ENCODE peak calls at places on chromosomes 13 and 19, in ten cellular contexts. C is right atrium auricular region, S is stomach, A is lower lobe of right lung, K is OCI-LY7, W is uterus, N is tibial nerve, P is psoas muscle, F is heart right ventricle, O is IMR-90. Y is an unnamed sample. For H3K4me1, the result is how much of the 10 kb centered on the place peaks cover.

GRCh38 chr13:95954266-95954665 is 98.9 kb downstream of the UGGT2 start:
- DNase-seq in W (no peak), S (no peak), O (no peak), F (no peak), K (no peak), A (no peak), P (no peak), N (no peak), C (no peak), Y (no peak)

GRCh38 chr13:27038323-27038722 is 133.3 kb downstream of the USP12 start:
- DNase-seq in P (no peak), S (no peak), F (no peak), N (no peak), A (no peak), C (no peak), O (peak), K (no peak), W (no peak), Y (no peak)

GRCh38 chr13:24925318-24926231 is 161.6 kb downstream of the RNF17 start:
- DNase-seq in C (no peak), P (no peak), S (no peak), A (no peak), F (no peak), W (no peak), O (no peak), N (no peak), K (no peak), Y (no peak)

GRCh38 chr13:114067381-114067885 is 65.0 kb downstream of the RASA3 start:
- DNase-seq in K (peak), O (peak), F (no peak), N (peak), C (no peak), W (no peak), P (no peak), S (no peak), A (no peak), Y (no peak)

GRCh38 chr13:20801704-20802103 is 27.9 kb upstream of the EEF1AKMT1 start:
- DNase-seq in O (no peak), K (no peak), W (no peak), F (no peak), S (no peak), P (no peak), A (no peak), C (no peak), N (no peak), Y (no peak)

GRCh38 chr13:48939728-48940127 is 36.0 kb upstream of the FNDC3A start:
- DNase-seq in P (no peak), C (no peak), F (no peak), K (no peak), S (no peak), A (no peak), W (no peak), O (no peak), N (no peak), Y (no peak)

GRCh38 chr13:99345345-99345744 is 38.1 kb upstream of the GPR183 start:
- DNase-seq in A (no peak), O (no peak), C (no peak), P (no peak), W (no peak), F (no peak), N (no peak), K (no peak), S (no peak), Y (no peak)

GRCh38 chr19:44848036-44848804 is 2.1 kb downstream of the NECTIN2 start:
- DNase-seq in A (peak), N (no peak), K (no peak), O (peak), F (peak), S (no peak), W (peak), C (peak), P (no peak), Y (no peak)

GRCh38 chr13:106997219-106997618 is 429.3 kb upstream of the ARGLU1 start:
- DNase-seq in K (no peak), W (no peak), N (no peak), S (no peak), C (no peak), F (no peak), P (no peak), A (no peak), O (peak), Y (no peak)

GRCh38 chr19:42284641-42285341 is 15.7 kb downstream of the CIC start:
- DNase-seq in S (no peak), N (no peak), A (no peak), O (no peak), F (peak), W (peak), C (no peak), P (no peak), K (peak), Y (no peak)

GRCh38 chr13:57630661-57631606 is 610 bp upstream of the PCDH17 start:
- DNase-seq in F (peak), O (no peak), A (no peak), W (no peak), C (no peak), N (no peak), K (no peak), P (no peak), S (no peak), Y (no peak)

GRCh38 chr13:34502011-34502410 is 440.1 kb upstream of the NBEA start:
- DNase-seq in W (no peak), P (no peak), A (no peak), S (no peak), C (no peak), N (no peak), F (no peak), K (no peak), O (no peak), Y (no peak)

GRCh38 chr13:77136902-77137420 is 110.0 kb upstream of the FBXL3 start:
- DNase-seq in S (no peak), O (peak), A (no peak), P (no peak), K (no peak), F (no peak), C (no peak), N (no peak), W (no peak), Y (no peak)

GRCh38 chr13:33123066-33123940 is 107.1 kb downstream of the KL start:
- DNase-seq in F (no peak), O (peak), A (peak), C (no peak), K (no peak), N (no peak), S (no peak), P (no peak), W (no peak), Y (peak)

GRCh38 chr13:40666905-40667621 is 622 bp upstream of the FOXO1 start:
- DNase-seq in K (peak), W (peak), N (peak), S (peak), C (no peak), O (no peak), P (peak), A (peak), F (peak), Y (peak)

GRCh38 chr19:46787331-46788100 is 878 bp downstream of the SLC1A5 start:
- DNase-seq in S (peak), C (peak), O (peak), A (peak), P (peak), W (peak), K (peak), N (peak), F (peak), Y (peak)

GRCh38 chr19:35236638-35237400 is 8.3 kb upstream of the FAM187B start:
- DNase-seq in S (no peak), P (no peak), K (peak), O (no peak), W (no peak), A (no peak), C (peak), F (no peak), N (no peak), Y (no peak)

GRCh38 chr13:113804017-113804702 is 45.1 kb downstream of the TMEM255B start:
- DNase-seq in P (no peak), K (no peak), S (no peak), O (no peak), N (no peak), W (peak), F (no peak), A (no peak), C (no peak), Y (no peak)

GRCh38 chr13:90428522-90429210 is 918.8 kb upstream of the MIR17HG start:
- DNase-seq in C (peak), N (no peak), F (no peak), A (no peak), K (no peak), W (no peak), O (no peak), S (no peak), P (no peak), Y (no peak)

GRCh38 chr13:25391932-25392331 is 20.2 kb downstream of the ATP8A2 start:
- DNase-seq in P (no peak), N (no peak), C (no peak), W (no peak), S (no peak), O (no peak), K (no peak), F (no peak), A (no peak), Y (no peak)

GRCh38 chr19:6738726-6739389 is 622 bp upstream of the TRIP10 start:
- DNase-seq in C (peak), O (peak), N (no peak), K (peak), P (peak), W (peak), S (peak), F (peak), A (peak), Y (peak)

GRCh38 chr19:6739884-6740588 is 556 bp downstream of the TRIP10 start:
- DNase-seq in A (peak), S (peak), P (peak), O (no peak), K (peak), N (no peak), F (peak), W (peak), C (no peak), Y (peak)

GRCh38 chr19:6740589-6741348 is 1.3 kb downstream of the TRIP10 start:
- DNase-seq in C (peak), A (peak), S (peak), P (peak), F (peak), N (no peak), O (peak), W (peak), K (peak), Y (peak)

GRCh38 chr19:6737873-6738725 is 719 bp upstream of the GPR108 start:
- DNase-seq in A (peak), C (peak), N (peak), S (peak), F (peak), P (peak), O (peak), K (peak), W (peak), Y (peak)

DNA sequence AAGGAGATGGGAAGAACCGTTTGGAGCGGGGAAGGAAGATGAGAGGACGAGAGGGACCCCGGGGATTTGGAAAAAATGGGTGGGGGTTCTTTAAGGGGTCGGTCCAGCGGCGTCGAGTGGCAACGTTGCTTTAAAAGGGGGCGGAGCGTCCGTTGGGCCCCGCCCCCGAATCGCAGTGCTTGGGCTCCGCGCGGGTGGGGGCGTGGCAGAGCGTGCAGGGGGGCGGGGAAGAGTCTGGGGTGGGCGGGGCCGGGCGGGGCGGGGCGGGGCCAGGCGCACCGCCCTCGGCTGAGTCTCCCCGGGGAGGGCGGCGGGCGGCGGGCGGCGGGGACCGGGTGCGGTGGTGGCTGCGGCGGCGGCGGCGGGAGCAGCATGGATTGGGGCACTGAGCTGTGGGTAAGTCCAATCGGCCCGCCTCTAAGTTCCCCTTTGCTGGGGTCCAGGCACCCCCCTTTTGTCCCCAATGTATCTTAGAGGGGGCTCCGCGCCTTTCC is at the start of gene TRIP10:
- DNase-seq in A (peak), C (peak), F (peak), O (peak), W (peak), K (peak), S (peak), P (peak), N (peak), Y (peak)
- H3K4me1 ChIP-seq in A (half or more), C (half or more), F (half or more), O (under half), W (under half), K (half or more), S (half or more), P (under half), N (under half), Y (half or more)

DNA sequence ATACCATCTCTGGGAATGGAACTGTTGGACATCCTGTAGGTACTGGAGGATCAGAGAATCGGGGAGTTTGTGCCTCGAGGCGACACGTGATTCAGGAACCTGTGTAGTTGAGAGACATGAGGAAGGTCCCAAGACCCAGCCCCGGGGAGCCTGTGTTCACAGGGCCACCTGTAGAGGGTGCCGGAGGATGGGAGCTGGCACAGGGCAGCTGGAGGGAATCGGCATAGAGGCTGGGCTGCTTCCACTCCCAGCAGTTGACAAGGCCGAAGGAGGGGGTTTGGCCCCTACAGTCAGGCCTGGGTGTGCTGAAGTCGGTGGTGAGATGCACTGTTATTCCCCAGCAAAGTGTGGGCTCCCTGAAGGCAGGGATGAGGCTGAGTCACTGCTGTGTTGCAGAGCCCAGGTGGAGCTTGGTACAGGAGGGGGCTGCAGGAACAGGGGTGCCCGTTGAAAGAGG is 2.5 kb upstream of the ISYNA1 start:
- DNase-seq in P (no peak), F (no peak), C (no peak), K (peak), O (no peak), A (no peak), S (no peak), W (no peak), N (no peak), Y (no peak)
- TF ChIP-seq CTCF in P (peak), F (peak), C (peak), K (peak), O (peak), A (peak), S (no peak), W (peak), N (no peak), Y (peak)

GRCh38 chr19:51706885-51707284 is 13.8 kb downstream of the SPACA6 start:
- DNase-seq in W (no peak), O (no peak), C (no peak), N (no peak), P (no peak), S (no peak), F (no peak), K (no peak), A (no peak), Y (no peak)
- H3K4me1 ChIP-seq in W (under half), O (under half), C (under half), N (under half), P (under half), S (under half), F (under half), K (under half), A (under half), Y (under half)

DNA sequence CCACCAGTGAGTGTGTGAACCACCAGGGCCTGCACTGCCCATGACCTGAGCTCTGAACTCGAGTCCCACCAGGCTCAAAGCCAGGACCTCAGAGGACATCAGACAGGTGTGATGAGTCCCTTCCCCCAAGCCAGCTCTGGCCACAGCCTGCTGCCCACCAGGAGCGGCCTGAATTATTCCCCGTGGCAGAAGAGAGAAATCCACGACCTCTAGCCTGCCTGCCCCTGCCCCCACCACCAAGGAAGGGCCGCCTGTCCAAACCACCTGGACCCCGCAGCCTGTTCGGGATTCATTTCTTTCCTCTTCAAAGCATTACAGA is 72.2 kb downstream of the CEBPG start:
- DNase-seq in O (no peak), W (peak), N (no peak), S (no peak), C (no peak), K (no peak), A (peak), P (no peak), F (no peak), Y (no peak)
- TF ChIP-seq CTCF in O (no peak), W (no peak), N (no peak), S (no peak), C (no peak), K (no peak), A (no peak), P (no peak), F (no peak), Y (no peak)

DNA sequence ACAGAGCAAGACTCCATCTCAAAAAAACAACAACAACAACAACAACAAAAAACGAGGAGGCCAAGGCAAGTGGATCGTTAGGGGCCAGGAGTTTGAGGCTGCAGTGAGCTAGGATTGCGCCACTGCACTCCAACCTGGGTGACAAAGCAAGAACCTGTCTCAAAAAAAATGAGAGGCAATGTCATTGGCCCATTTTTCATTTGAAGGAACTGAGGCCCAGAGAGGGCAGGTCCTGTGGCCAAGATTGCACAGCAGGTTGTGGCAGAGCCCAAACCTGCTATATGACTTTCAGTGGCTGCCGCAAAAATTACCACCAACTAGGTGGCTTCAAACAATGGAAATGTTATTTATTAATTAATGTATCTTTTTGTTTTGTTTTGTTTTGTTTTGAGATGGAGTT is 5.5 kb downstream of the PIK3R2 start:
- DNase-seq in S (no peak), F (no peak), O (no peak), K (no peak), N (no peak), C (no peak), W (no peak), A (no peak), P (no peak), Y (no peak)
- H3K4me1 ChIP-seq in S (half or more), F (half or more), O (under half), K (under half), N (under half), C (under half), W (under half), A (half or more), P (half or more), Y (half or more)

DNA sequence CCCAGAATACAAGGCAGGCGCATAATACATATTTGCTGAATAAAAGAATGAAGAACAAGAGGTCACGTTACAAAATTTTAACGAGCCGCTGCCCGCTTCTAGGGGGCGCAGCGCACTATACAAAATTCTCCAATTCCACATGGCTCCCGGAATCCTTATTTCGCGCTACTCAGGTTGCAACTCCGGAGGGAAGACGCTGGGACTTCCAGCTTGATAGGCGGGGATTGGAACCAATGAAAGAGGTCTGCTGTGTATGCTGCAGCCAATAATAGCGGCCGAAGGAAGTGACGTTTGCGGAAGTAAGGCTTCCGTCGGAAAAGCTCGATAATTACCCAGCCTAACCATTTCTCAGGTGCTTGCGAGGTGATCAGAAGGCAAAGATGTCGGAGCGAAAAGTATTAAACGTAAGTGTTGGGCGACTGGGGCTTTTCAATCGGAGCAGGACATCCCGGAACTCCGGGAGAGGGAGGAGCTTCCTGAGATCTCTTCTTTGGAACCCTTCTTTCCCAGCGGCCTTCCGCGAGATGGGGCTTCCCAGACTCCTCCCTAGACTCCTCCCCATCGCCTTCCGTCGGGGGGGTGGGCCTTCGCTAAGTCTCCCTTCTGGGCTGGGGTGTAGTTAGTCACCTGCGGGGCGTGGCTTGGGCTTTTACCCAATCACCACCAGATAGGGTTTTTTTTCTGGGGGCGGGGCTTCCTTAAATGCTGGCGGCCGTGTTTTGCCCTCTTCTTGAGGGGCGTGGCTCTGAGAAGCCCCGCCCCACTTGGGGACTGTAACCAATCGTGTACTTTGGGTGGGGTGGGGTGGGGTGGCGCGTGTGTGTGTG is at the start of gene YJU2:
- DNase-seq in W (peak), P (peak), F (peak), C (peak), S (peak), N (peak), O (peak), A (peak), K (peak), Y (peak)
- TF ChIP-seq CTCF in W (peak), P (peak), F (peak), C (peak), S (no peak), N (peak), O (peak), A (peak), K (peak), Y (peak)

GRCh38 chr19:16456652-16457194 is 15.0 kb downstream of the EPS15L1 start:
- DNase-seq in S (no peak), P (no peak), O (no peak), F (no peak), N (no peak), K (no peak), A (no peak), C (no peak), W (no peak), Y (no peak)
- H3K4me1 ChIP-seq in S (half or more), P (half or more), O (under half), F (half or more), N (under half), K (half or more), A (under half), C (half or more), W (under half), Y (half or more)

DNA sequence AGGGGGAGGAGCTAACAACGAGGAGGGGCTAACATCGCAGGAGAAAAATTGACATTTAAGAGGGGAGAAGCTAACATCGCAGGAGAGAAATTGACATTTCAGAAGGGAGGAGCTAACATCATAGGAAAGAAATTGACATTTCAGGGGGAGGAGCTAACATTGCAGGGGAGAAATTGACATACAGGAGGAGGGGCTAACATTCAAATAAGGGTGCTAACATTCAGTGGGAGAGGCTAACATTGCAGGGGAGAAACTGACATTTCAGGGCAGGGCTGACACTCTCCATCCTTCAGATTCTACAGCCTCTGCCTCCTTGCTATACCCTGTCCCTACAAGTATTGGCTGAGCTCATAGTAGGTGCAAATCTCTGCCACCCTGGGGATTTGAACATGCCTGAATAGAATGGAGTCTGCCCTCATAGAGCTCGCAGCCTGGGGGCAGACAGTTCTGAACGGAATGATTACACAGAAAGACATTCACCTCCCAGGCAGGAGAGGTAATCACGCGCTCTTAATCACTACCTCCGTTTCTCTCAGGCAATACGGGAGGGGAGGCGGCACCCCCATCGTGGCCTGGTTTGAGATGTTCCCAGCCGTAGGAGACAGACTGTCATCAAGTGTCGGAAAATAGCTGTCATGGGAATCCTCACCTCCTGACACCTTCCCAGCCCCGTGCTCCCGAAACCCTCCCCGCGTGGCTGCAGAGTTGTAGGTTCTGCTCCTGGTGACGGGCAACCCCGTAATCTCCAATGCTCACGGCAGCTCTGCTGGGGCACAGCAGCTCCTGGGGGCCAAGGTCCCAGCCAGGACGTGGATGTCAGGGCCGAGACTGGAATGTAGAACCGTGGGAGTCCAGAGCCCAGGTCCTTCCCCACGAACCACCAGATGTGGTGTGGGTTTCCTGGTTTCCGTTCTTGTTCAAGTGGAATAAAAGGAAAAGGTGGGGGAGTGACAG is 9.5 kb downstream of the GPR32 start:
- DNase-seq in O (no peak), W (no peak), S (no peak), A (no peak), F (no peak), C (no peak), P (no peak), N (no peak), K (no peak), Y (no peak)
- TF ChIP-seq CTCF in O (no peak), W (no peak), S (no peak), A (no peak), F (no peak), C (no peak), P (no peak), N (no peak), K (no peak), Y (no peak)